ENCODE peak calls at places on chromosomes 3 and 15, in four cellular contexts. K, V, Y and W are unnamed samples. For H3K36me3, the result is how much of the 10 kb centered on the place peaks cover.

GRCh38 chr15:79003301-79003700 is 58.5 kb upstream of the CTSH start:
- DNase-seq in Y (no peak), K (no peak), V (no peak), W (no peak)

GRCh38 chr15:26628879-26629529 is 143.9 kb downstream of the GABRB3 start:
- DNase-seq in Y (no peak), V (peak), K (peak), W (peak)

GRCh38 chr15:79881668-79882067 is 15.1 kb downstream of the MTHFS start:
- DNase-seq in Y (no peak), K (no peak), V (no peak), W (no peak)

GRCh38 chr3:52232279-52233107 is 6.5 kb downstream of the TWF2 start:
- DNase-seq in Y (no peak), V (no peak), K (no peak), W (peak)

GRCh38 chr3:11591006-11591360 is 52.7 kb downstream of the VGLL4 start:
- DNase-seq in V (no peak), Y (no peak), K (no peak), W (no peak)

GRCh38 chr15:74873036-74873755 is at the start of gene SCAMP2:
- DNase-seq in Y (peak), V (peak), K (peak), W (peak)

GRCh38 chr15:56428821-56429458 is 36.0 kb downstream of the MNS1 start:
- DNase-seq in V (peak), Y (no peak), K (no peak), W (no peak)

GRCh38 chr3:124360626-124361025 is 368.7 kb upstream of the ROPN1 start:
- DNase-seq in K (no peak), Y (no peak), V (no peak), W (peak)

GRCh38 chr3:51283421-51283820 is 101.7 kb upstream of the MANF start:
- DNase-seq in Y (no peak), K (no peak), V (no peak), W (no peak)

GRCh38 chr3:129702934-129703712 is 96.6 kb upstream of the PLXND1 start:
- DNase-seq in Y (no peak), V (no peak), K (no peak), W (no peak)

GRCh38 chr15:67906382-67906781 is 66.5 kb upstream of the RNU6-1 start:
- DNase-seq in K (no peak), Y (no peak), V (no peak), W (peak)
- TF ChIP-seq CTCF in K (no peak), Y (no peak), V (peak), W (peak)

GRCh38 chr3:156691920-156692319 is 17.5 kb downstream of the TIPARP start:
- DNase-seq in K (no peak), V (no peak), Y (no peak), W (no peak)
- H3K36me3 ChIP-seq in K (under half), V (under half), Y (under half), W (half or more)

DNA sequence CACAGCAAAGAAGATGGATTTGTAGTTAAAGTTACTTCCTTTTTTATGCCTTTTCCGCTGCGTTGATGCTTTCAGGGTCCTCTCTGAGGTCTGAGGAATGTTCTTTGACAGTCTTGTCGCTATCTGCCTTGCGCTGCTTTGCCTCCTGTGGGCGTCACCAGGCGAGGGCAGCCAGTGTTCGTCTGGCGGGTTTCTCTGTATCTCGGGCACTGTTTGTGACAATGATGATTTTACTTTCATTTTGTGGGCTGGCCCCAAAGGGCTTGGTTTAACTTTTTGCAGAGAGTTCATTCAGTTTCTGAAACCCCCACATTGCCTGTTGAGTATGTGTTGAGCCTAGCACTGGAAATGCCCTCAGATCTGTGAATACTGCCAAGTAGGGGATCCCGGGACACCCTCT is 24.6 kb upstream of the SACM1L start:
- DNase-seq in V (no peak), Y (no peak), K (no peak), W (no peak)
- H3K27ac ChIP-seq in V (no peak), Y (no peak), K (no peak), W (no peak)

GRCh38 chr15:72180771-72181324 is 16.7 kb downstream of the GRAMD2A start:
- DNase-seq in K (no peak), Y (no peak), V (no peak), W (peak)
- TF ChIP-seq CTCF in K (no peak), Y (no peak), V (no peak), W (no peak)

GRCh38 chr3:127585813-127586165 is 4.7 kb downstream of the TPRA1 start:
- DNase-seq in V (no peak), K (no peak), Y (no peak), W (no peak)

GRCh38 chr3:127588675-127589577 is 1.6 kb downstream of the TPRA1 start:
- DNase-seq in V (peak), Y (no peak), K (no peak), W (peak)

GRCh38 chr3:127587876-127588275 is 2.7 kb downstream of the TPRA1 start:
- DNase-seq in K (no peak), V (no peak), Y (no peak), W (no peak)

GRCh38 chr3:127584734-127585133 is 5.8 kb downstream of the TPRA1 start:
- DNase-seq in V (no peak), Y (no peak), K (no peak), W (no peak)

GRCh38 chr3:127585163-127585812 is 5.2 kb downstream of the TPRA1 start:
- DNase-seq in V (no peak), K (no peak), Y (no peak), W (no peak)
- H3K36me3 ChIP-seq in V (under half), K (under half), Y (under half), W (under half)